ENCODE peak calls at places on chromosomes 7 and 10, in six cellular contexts. One of them, this sample, is unnamed.

GRCh38 chr10:113961261-113961938 is 82.3 kb upstream of the ADRB1 start:
- DNase-seq in NB4: peak; percentile 97
- DNase-seq in PC-3: no peak
- DNase-seq in chondrocyte: no peak
- DNase-seq in GM13977: peak; percentile 66
- DNase-seq in upper lobe of right lung: no peak
- DNase-seq in this sample: no peak

GRCh38 chr10:6221971-6222751 is 19.4 kb downstream of the PFKFB3 start:
- DNase-seq in NB4: no peak
- DNase-seq in PC-3: no peak
- DNase-seq in chondrocyte: no peak
- DNase-seq in GM13977: no peak
- DNase-seq in upper lobe of right lung: no peak
- DNase-seq in this sample: no peak

GRCh38 chr10:61642692-61643091 is 20.0 kb upstream of the CABCOCO1 start:
- DNase-seq in NB4: no peak
- DNase-seq in PC-3: peak; percentile 70
- DNase-seq in chondrocyte: no peak
- DNase-seq in GM13977: no peak
- DNase-seq in upper lobe of right lung: no peak
- DNase-seq in this sample: no peak

GRCh38 chr10:71426058-71426605 is 29.4 kb downstream of the CDH23 start:
- DNase-seq in NB4: no peak
- DNase-seq in PC-3: no peak
- DNase-seq in chondrocyte: no peak
- DNase-seq in GM13977: no peak
- DNase-seq in upper lobe of right lung: no peak
- DNase-seq in this sample: no peak

GRCh38 chr7:28748934-28749584 is 209.1 kb downstream of the TRIL start:
- DNase-seq in NB4: peak; percentile 77
- DNase-seq in PC-3: peak; percentile 86
- DNase-seq in chondrocyte: no peak
- DNase-seq in GM13977: no peak
- DNase-seq in upper lobe of right lung: no peak
- DNase-seq in this sample: peak; percentile 59

GRCh38 chr10:50554381-50554994 is 69.3 kb downstream of the SGMS1 start:
- DNase-seq in NB4: no peak
- DNase-seq in PC-3: no peak
- DNase-seq in chondrocyte: no peak
- DNase-seq in GM13977: no peak
- DNase-seq in upper lobe of right lung: no peak
- DNase-seq in this sample: no peak

GRCh38 chr10:113665806-113666354 is 2.0 kb upstream of the NRAP start:
- DNase-seq in NB4: no peak
- DNase-seq in PC-3: peak; percentile 69
- DNase-seq in chondrocyte: no peak
- DNase-seq in GM13977: no peak
- DNase-seq in upper lobe of right lung: no peak
- DNase-seq in this sample: no peak

GRCh38 chr7:114663502-114663901 is 248.9 kb downstream of the FOXP2 start:
- DNase-seq in NB4: peak; percentile 34
- DNase-seq in PC-3: peak; percentile 52
- DNase-seq in chondrocyte: no peak
- DNase-seq in GM13977: no peak
- DNase-seq in upper lobe of right lung: no peak
- DNase-seq in this sample: no peak

GRCh38 chr7:37671871-37672270 is 11.7 kb upstream of the GPR141 start:
- DNase-seq in NB4: peak; percentile 74
- DNase-seq in PC-3: no peak
- DNase-seq in chondrocyte: no peak
- DNase-seq in GM13977: no peak
- DNase-seq in upper lobe of right lung: no peak
- DNase-seq in this sample: no peak

GRCh38 chr7:159014297-159015062 is 130.2 kb downstream of the VIPR2 start:
- DNase-seq in NB4: no peak
- DNase-seq in PC-3: no peak
- DNase-seq in chondrocyte: no peak
- DNase-seq in GM13977: no peak
- DNase-seq in upper lobe of right lung: peak; percentile 37
- DNase-seq in this sample: no peak

GRCh38 chr10:124680675-124681074 is 63.5 kb downstream of the FAM53B start:
- DNase-seq in NB4: no peak
- DNase-seq in PC-3: no peak
- DNase-seq in chondrocyte: no peak
- DNase-seq in GM13977: no peak
- DNase-seq in upper lobe of right lung: peak; percentile 79
- DNase-seq in this sample: peak; percentile 97

GRCh38 chr7:131502810-131503545 is 53.5 kb downstream of the PODXL start:
- DNase-seq in NB4: no peak
- DNase-seq in PC-3: no peak
- DNase-seq in chondrocyte: peak; percentile 70
- DNase-seq in GM13977: no peak
- DNase-seq in upper lobe of right lung: no peak
- DNase-seq in this sample: no peak

GRCh38 chr10:102776779-102777417 is 33.1 kb downstream of the WBP1L start:
- DNase-seq in NB4: no peak
- DNase-seq in PC-3: no peak
- DNase-seq in chondrocyte: no peak
- DNase-seq in GM13977: no peak
- DNase-seq in upper lobe of right lung: peak; percentile 81
- DNase-seq in this sample: no peak

GRCh38 chr7:132004528-132004927 is 448.1 kb upstream of the PODXL start:
- DNase-seq in NB4: no peak
- DNase-seq in PC-3: no peak
- DNase-seq in chondrocyte: no peak
- DNase-seq in GM13977: no peak
- DNase-seq in upper lobe of right lung: no peak
- DNase-seq in this sample: no peak

GRCh38 chr7:42617781-42618457 is 294.0 kb downstream of the C7orf25 start:
- DNase-seq in NB4: peak; percentile 18
- DNase-seq in PC-3: no peak
- DNase-seq in chondrocyte: no peak
- DNase-seq in GM13977: no peak
- DNase-seq in upper lobe of right lung: no peak
- DNase-seq in this sample: no peak

GRCh38 chr10:44569193-44570091 is 184.5 kb upstream of the CXCL12 start:
- DNase-seq in NB4: no peak
- DNase-seq in PC-3: no peak
- DNase-seq in chondrocyte: no peak
- DNase-seq in GM13977: no peak
- DNase-seq in upper lobe of right lung: no peak
- DNase-seq in this sample: no peak

GRCh38 chr7:74174606-74175082 is 488 bp downstream of the EIF4H start:
- DNase-seq in NB4: peak; percentile 78
- DNase-seq in PC-3: peak; percentile 15
- DNase-seq in chondrocyte: no peak
- DNase-seq in GM13977: no peak
- DNase-seq in upper lobe of right lung: peak; percentile 76
- DNase-seq in this sample: peak; percentile 58

GRCh38 chr7:36487756-36488336 is 98.2 kb downstream of the ANLN start:
- DNase-seq in NB4: peak; percentile 82
- DNase-seq in PC-3: peak; percentile 81
- DNase-seq in chondrocyte: no peak
- DNase-seq in GM13977: peak; percentile 38
- DNase-seq in upper lobe of right lung: no peak
- DNase-seq in this sample: no peak

GRCh38 chr7:26182706-26183105 is 17.8 kb downstream of the HNRNPA2B1 start:
- DNase-seq in NB4: peak; percentile 58
- DNase-seq in PC-3: no peak
- DNase-seq in chondrocyte: no peak
- DNase-seq in GM13977: no peak
- DNase-seq in upper lobe of right lung: no peak
- DNase-seq in this sample: no peak

GRCh38 chr10:9102026-9102425 is 1047.5 kb downstream of the GATA3 start:
- DNase-seq in NB4: no peak
- DNase-seq in PC-3: no peak
- DNase-seq in chondrocyte: no peak
- DNase-seq in GM13977: no peak
- DNase-seq in upper lobe of right lung: no peak
- DNase-seq in this sample: no peak

GRCh38 chr7:34160261-34160752 is 255.0 kb downstream of the BMPER start:
- DNase-seq in NB4: no peak
- DNase-seq in PC-3: no peak
- DNase-seq in chondrocyte: no peak
- DNase-seq in GM13977: no peak
- DNase-seq in upper lobe of right lung: no peak
- DNase-seq in this sample: no peak

GRCh38 chr10:28411648-28412047 is 108.8 kb upstream of the MPP7 start:
- DNase-seq in NB4: no peak
- DNase-seq in PC-3: peak; percentile 38
- DNase-seq in chondrocyte: no peak
- DNase-seq in GM13977: peak; percentile 42
- DNase-seq in upper lobe of right lung: no peak
- DNase-seq in this sample: peak; percentile 94

GRCh38 chr10:70162892-70163201 is 7.5 kb downstream of the SAR1A start:
- DNase-seq in NB4: peak; percentile 59
- DNase-seq in PC-3: no peak
- DNase-seq in chondrocyte: no peak
- DNase-seq in GM13977: peak; percentile 68
- DNase-seq in upper lobe of right lung: no peak
- DNase-seq in this sample: no peak

GRCh38 chr7:8251195-8251594 is 10.8 kb downstream of the ICA1 start:
- DNase-seq in NB4: no peak
- DNase-seq in PC-3: peak; percentile 30
- DNase-seq in chondrocyte: no peak
- DNase-seq in GM13977: no peak
- DNase-seq in upper lobe of right lung: no peak
- DNase-seq in this sample: no peak

GRCh38 chr7:92461027-92462003 is 14.0 kb downstream of the GATAD1 start:
- DNase-seq in NB4: peak; percentile 56
- DNase-seq in PC-3: peak; percentile 61
- DNase-seq in chondrocyte: no peak
- DNase-seq in GM13977: peak; percentile 61
- DNase-seq in upper lobe of right lung: no peak
- DNase-seq in this sample: no peak

GRCh38 chr7:47484457-47484856 is 97.5 kb downstream of the TNS3 start:
- DNase-seq in NB4: no peak
- DNase-seq in PC-3: no peak
- DNase-seq in chondrocyte: no peak
- DNase-seq in GM13977: no peak
- DNase-seq in upper lobe of right lung: no peak
- DNase-seq in this sample: no peak

GRCh38 chr10:5584895-5585516 is 60.2 kb downstream of the CALML3 start:
- DNase-seq in NB4: no peak
- DNase-seq in PC-3: peak; percentile 91
- DNase-seq in chondrocyte: peak; percentile 44
- DNase-seq in GM13977: peak; percentile 78
- DNase-seq in upper lobe of right lung: peak; percentile 51
- DNase-seq in this sample: no peak

GRCh38 chr10:131259535-131259934 is 52.0 kb downstream of the TCERG1L start:
- DNase-seq in NB4: no peak
- DNase-seq in PC-3: no peak
- DNase-seq in chondrocyte: no peak
- DNase-seq in GM13977: no peak
- DNase-seq in upper lobe of right lung: peak; percentile 47
- DNase-seq in this sample: no peak

GRCh38 chr10:66747451-66747850 is 178.4 kb upstream of the LRRTM3 start:
- DNase-seq in NB4: no peak
- DNase-seq in PC-3: peak; percentile 100
- DNase-seq in chondrocyte: no peak
- DNase-seq in GM13977: no peak
- DNase-seq in upper lobe of right lung: no peak
- DNase-seq in this sample: no peak

GRCh38 chr10:35037104-35037503 is 53.0 kb downstream of the CUL2 start:
- DNase-seq in NB4: no peak
- DNase-seq in PC-3: no peak
- DNase-seq in chondrocyte: no peak
- DNase-seq in GM13977: no peak
- DNase-seq in upper lobe of right lung: no peak
- DNase-seq in this sample: no peak

GRCh38 chr10:21732067-21732772 is 198.2 kb downstream of the MLLT10 start:
- DNase-seq in NB4: peak; percentile 71
- DNase-seq in PC-3: peak; percentile 34
- DNase-seq in chondrocyte: no peak
- DNase-seq in GM13977: peak; percentile 70
- DNase-seq in upper lobe of right lung: no peak
- DNase-seq in this sample: no peak

GRCh38 chr7:112556633-112557032 is 75.8 kb downstream of the LSMEM1 start:
- DNase-seq in NB4: peak; percentile 71
- DNase-seq in PC-3: peak; percentile 76
- DNase-seq in chondrocyte: no peak
- DNase-seq in GM13977: peak; percentile 34
- DNase-seq in upper lobe of right lung: no peak
- DNase-seq in this sample: no peak

GRCh38 chr7:112550468-112551060 is 69.8 kb downstream of the LSMEM1 start:
- DNase-seq in NB4: peak; percentile 81
- DNase-seq in PC-3: peak; percentile 82
- DNase-seq in chondrocyte: no peak
- DNase-seq in GM13977: peak; percentile 70
- DNase-seq in upper lobe of right lung: no peak
- DNase-seq in this sample: no peak

GRCh38 chr7:112554591-112554990 is 73.8 kb downstream of the LSMEM1 start:
- DNase-seq in NB4: no peak
- DNase-seq in PC-3: no peak
- DNase-seq in chondrocyte: no peak
- DNase-seq in GM13977: no peak
- DNase-seq in upper lobe of right lung: no peak
- DNase-seq in this sample: no peak
- TF ChIP-seq CTCF in NB4: no peak
- TF ChIP-seq CTCF in PC-3: peak; percentile 32
- TF ChIP-seq CTCF in chondrocyte: peak; percentile 40
- TF ChIP-seq CTCF in GM13977: no peak
- TF ChIP-seq CTCF in upper lobe of right lung: no peak
- TF ChIP-seq CTCF in this sample: no peak

GRCh38 chr7:6579446-6579845 is 2.2 kb downstream of the ZDHHC4 start:
- DNase-seq in NB4: peak; percentile 84
- DNase-seq in PC-3: peak; percentile 34
- DNase-seq in chondrocyte: no peak
- DNase-seq in GM13977: no peak
- DNase-seq in upper lobe of right lung: no peak
- DNase-seq in this sample: no peak
- TF ChIP-seq CTCF in NB4: peak; percentile 67
- TF ChIP-seq CTCF in PC-3: peak; percentile 35
- TF ChIP-seq CTCF in chondrocyte: peak; percentile 36
- TF ChIP-seq CTCF in GM13977: no peak
- TF ChIP-seq CTCF in upper lobe of right lung: peak; percentile 9
- TF ChIP-seq CTCF in this sample: peak; percentile 48

GRCh38 chr7:95630702-95631458 is 34.6 kb upstream of the PDK4 start:
- DNase-seq in NB4: no peak
- DNase-seq in PC-3: no peak
- DNase-seq in chondrocyte: no peak
- DNase-seq in GM13977: no peak
- DNase-seq in upper lobe of right lung: no peak
- DNase-seq in this sample: no peak
- TF ChIP-seq CTCF in NB4: no peak
- TF ChIP-seq CTCF in PC-3: no peak
- TF ChIP-seq CTCF in chondrocyte: no peak
- TF ChIP-seq CTCF in GM13977: no peak
- TF ChIP-seq CTCF in upper lobe of right lung: no peak
- TF ChIP-seq CTCF in this sample: no peak

DNA sequence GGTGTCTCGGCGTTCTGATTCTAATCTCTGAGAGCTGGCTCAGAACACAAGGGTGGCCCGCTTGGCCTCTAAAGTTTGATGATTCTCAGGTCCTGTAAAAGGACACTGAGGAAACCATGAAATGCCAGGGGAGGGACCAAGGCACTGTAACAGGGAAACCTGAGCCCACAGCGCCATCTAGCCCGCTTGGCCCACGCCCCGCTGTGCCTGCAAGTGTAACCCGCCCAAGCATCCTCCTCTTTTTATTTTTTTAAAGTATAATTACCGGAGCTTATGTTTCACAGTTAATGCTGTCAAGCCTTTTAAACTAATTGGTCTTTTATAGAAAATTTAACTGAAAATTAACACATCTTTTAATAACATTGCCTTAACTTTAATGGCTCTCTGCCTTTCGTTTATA is 734.7 kb downstream of the KCNMA1 start:
- DNase-seq in NB4: peak; percentile 54
- DNase-seq in PC-3: peak; percentile 74
- DNase-seq in chondrocyte: no peak
- DNase-seq in GM13977: no peak
- DNase-seq in upper lobe of right lung: no peak
- DNase-seq in this sample: no peak
- TF ChIP-seq CTCF in NB4: peak; percentile 71
- TF ChIP-seq CTCF in PC-3: peak; percentile 95
- TF ChIP-seq CTCF in chondrocyte: peak; percentile 57
- TF ChIP-seq CTCF in GM13977: peak; percentile 55
- TF ChIP-seq CTCF in upper lobe of right lung: no peak
- TF ChIP-seq CTCF in this sample: peak; percentile 49